ENCODE peak calls at places on chromosomes 13 and 19, in seven cellular contexts. U is ovary, P is brain microvascular endothelial cell, M is left lung, R is neural progenitor cell, G is heart left ventricle, E is tibial nerve. Z is an unnamed sample.

GRCh38 chr13:42836930-42837329 is 55.5 kb downstream of the FAM216B start:
- DNase-seq in U (peak), P (peak), M (no peak), R (peak), G (no peak), E (no peak), Z (no peak)

GRCh38 chr19:49111218-49111998 is 2.8 kb upstream of the LIN7B start:
- DNase-seq in U (no peak), P (no peak), M (no peak), R (no peak), G (no peak), E (no peak), Z (no peak)

GRCh38 chr19:38729653-38730469 is 14.4 kb downstream of the CAPN12 start:
- DNase-seq in U (peak), P (peak), M (peak), R (peak), G (peak), E (no peak), Z (peak)

GRCh38 chr13:20198781-20199180 is 6.0 kb upstream of the GJB2 start:
- DNase-seq in U (no peak), P (no peak), M (no peak), R (no peak), G (no peak), E (no peak), Z (no peak)

GRCh38 chr19:36040495-36040894 is 7.8 kb upstream of the CLIP3 start:
- DNase-seq in U (no peak), P (no peak), M (no peak), R (no peak), G (no peak), E (no peak), Z (no peak)

GRCh38 chr13:74288361-74288911 is 154.2 kb upstream of the KLF12 start:
- DNase-seq in U (no peak), P (no peak), M (no peak), R (peak), G (peak), E (no peak), Z (no peak)

GRCh38 chr13:97223711-97224461 is 1.8 kb downstream of the MBNL2 start:
- DNase-seq in U (peak), P (peak), M (peak), R (peak), G (peak), E (no peak), Z (no peak)

GRCh38 chr13:98958443-98958794 is 19.4 kb downstream of the DOCK9 start:
- DNase-seq in U (no peak), P (no peak), M (no peak), R (no peak), G (no peak), E (no peak), Z (no peak)

GRCh38 chr19:13537454-13537853 is 31.2 kb upstream of the CACNA1A start:
- DNase-seq in U (no peak), P (no peak), M (no peak), R (peak), G (no peak), E (no peak), Z (no peak)

GRCh38 chr13:27450921-27451461 is 627 bp upstream of the MTIF3 start:
- DNase-seq in U (peak), P (peak), M (peak), R (peak), G (peak), E (no peak), Z (no peak)

GRCh38 chr19:5321851-5322681 is 18.5 kb downstream of the PTPRS start:
- DNase-seq in U (no peak), P (no peak), M (no peak), R (peak), G (peak), E (no peak), Z (no peak)

GRCh38 chr13:50357136-50357535 is 341.9 kb downstream of the KCNRG start:
- DNase-seq in U (no peak), P (no peak), M (no peak), R (no peak), G (no peak), E (no peak), Z (no peak)

GRCh38 chr19:10256551-10256950 is 4.5 kb downstream of the MRPL4 start:
- DNase-seq in U (no peak), P (no peak), M (no peak), R (no peak), G (no peak), E (no peak), Z (no peak)

GRCh38 chr13:77544365-77544764 is 8.9 kb downstream of the SCEL start:
- DNase-seq in U (peak), P (peak), M (peak), R (no peak), G (peak), E (peak), Z (no peak)

GRCh38 chr13:49308104-49308875 is 60.6 kb downstream of the CDADC1 start:
- DNase-seq in U (peak), P (peak), M (peak), R (no peak), G (peak), E (peak), Z (no peak)

GRCh38 chr19:51181913-51182419 is 39.9 kb downstream of the SIGLEC7 start:
- DNase-seq in U (peak), P (no peak), M (no peak), R (peak), G (no peak), E (no peak), Z (no peak)

GRCh38 chr13:44806841-44807240 is 182.4 kb downstream of the NUFIP1 start:
- DNase-seq in U (no peak), P (no peak), M (no peak), R (no peak), G (no peak), E (no peak), Z (no peak)

GRCh38 chr13:92158335-92158734 is 759.9 kb downstream of the GPC5 start:
- DNase-seq in U (no peak), P (peak), M (no peak), R (no peak), G (no peak), E (no peak), Z (no peak)

GRCh38 chr19:29497686-29498436 is 27.9 kb upstream of the VSTM2B start:
- DNase-seq in U (no peak), P (no peak), M (peak), R (no peak), G (no peak), E (no peak), Z (no peak)

GRCh38 chr19:4597975-4598671 is 38.6 kb upstream of the SEMA6B start:
- DNase-seq in U (no peak), P (peak), M (no peak), R (peak), G (no peak), E (no peak), Z (peak)

GRCh38 chr13:109165417-109165904 is 536.0 kb downstream of the MYO16 start:
- DNase-seq in U (no peak), P (no peak), M (no peak), R (no peak), G (no peak), E (no peak), Z (no peak)

GRCh38 chr13:110456550-110456949 is 105.0 kb downstream of the RAB20 start:
- DNase-seq in U (no peak), P (no peak), M (no peak), R (no peak), G (no peak), E (no peak), Z (no peak)

GRCh38 chr13:46010148-46010547 is 42.4 kb downstream of the ZC3H13 start:
- DNase-seq in U (no peak), P (no peak), M (no peak), R (peak), G (no peak), E (no peak), Z (no peak)

GRCh38 chr13:20814224-20814910 is 40.6 kb upstream of the EEF1AKMT1 start:
- DNase-seq in U (peak), P (peak), M (peak), R (no peak), G (peak), E (peak), Z (no peak)

GRCh38 chr13:101514695-101515275 is 62.3 kb downstream of the ITGBL1 start:
- DNase-seq in U (no peak), P (peak), M (no peak), R (peak), G (peak), E (no peak), Z (no peak)

GRCh38 chr19:14383898-14384669 is 2.8 kb downstream of the ADGRE5 start:
- DNase-seq in U (no peak), P (peak), M (peak), R (no peak), G (peak), E (no peak), Z (no peak)

GRCh38 chr13:45932611-45933182 is 81.1 kb upstream of the SIAH3 start:
- DNase-seq in U (no peak), P (no peak), M (no peak), R (no peak), G (no peak), E (no peak), Z (no peak)

GRCh38 chr13:21625366-21625765 is 21.4 kb upstream of the MICU2 start:
- DNase-seq in U (no peak), P (peak), M (no peak), R (no peak), G (no peak), E (no peak), Z (no peak)

GRCh38 chr13:103539265-103539664 is 473.0 kb upstream of the SLC10A2 start:
- DNase-seq in U (no peak), P (no peak), M (no peak), R (peak), G (peak), E (no peak), Z (no peak)
- TF ChIP-seq CTCF in U (no peak), P (no peak), M (no peak), R (peak), G (no peak), E (no peak), Z (no peak)

DNA sequence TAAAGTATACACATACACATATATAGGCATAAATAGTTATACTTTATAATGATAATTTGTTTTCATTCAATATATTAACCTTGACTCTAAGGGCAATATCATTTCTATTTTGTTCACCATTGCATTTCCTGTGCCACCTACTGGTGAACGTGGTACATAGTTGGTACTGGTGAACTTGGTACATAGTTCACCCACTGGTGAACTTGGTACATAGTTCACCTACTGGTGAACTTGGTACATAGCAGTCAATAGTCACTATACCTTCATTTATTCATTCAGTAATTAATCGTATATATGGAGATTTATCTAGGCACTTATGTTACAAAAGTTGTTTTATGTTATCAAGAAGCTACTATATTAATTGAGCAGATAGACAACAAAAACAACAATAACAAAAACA is 172.6 kb upstream of the ATXN8OS start:
- DNase-seq in U (no peak), P (no peak), M (no peak), R (no peak), G (no peak), E (no peak), Z (no peak)
- TF ChIP-seq CTCF in U (no peak), P (peak), M (no peak), R (peak), G (no peak), E (no peak), Z (peak)

GRCh38 chr13:31199849-31200635 is at the start of gene B3GLCT:
- DNase-seq in U (peak), P (peak), M (peak), R (peak), G (peak), E (peak), Z (peak)
- TF ChIP-seq CTCF in U (peak), P (peak), M (peak), R (peak), G (peak), E (peak), Z (peak)

DNA sequence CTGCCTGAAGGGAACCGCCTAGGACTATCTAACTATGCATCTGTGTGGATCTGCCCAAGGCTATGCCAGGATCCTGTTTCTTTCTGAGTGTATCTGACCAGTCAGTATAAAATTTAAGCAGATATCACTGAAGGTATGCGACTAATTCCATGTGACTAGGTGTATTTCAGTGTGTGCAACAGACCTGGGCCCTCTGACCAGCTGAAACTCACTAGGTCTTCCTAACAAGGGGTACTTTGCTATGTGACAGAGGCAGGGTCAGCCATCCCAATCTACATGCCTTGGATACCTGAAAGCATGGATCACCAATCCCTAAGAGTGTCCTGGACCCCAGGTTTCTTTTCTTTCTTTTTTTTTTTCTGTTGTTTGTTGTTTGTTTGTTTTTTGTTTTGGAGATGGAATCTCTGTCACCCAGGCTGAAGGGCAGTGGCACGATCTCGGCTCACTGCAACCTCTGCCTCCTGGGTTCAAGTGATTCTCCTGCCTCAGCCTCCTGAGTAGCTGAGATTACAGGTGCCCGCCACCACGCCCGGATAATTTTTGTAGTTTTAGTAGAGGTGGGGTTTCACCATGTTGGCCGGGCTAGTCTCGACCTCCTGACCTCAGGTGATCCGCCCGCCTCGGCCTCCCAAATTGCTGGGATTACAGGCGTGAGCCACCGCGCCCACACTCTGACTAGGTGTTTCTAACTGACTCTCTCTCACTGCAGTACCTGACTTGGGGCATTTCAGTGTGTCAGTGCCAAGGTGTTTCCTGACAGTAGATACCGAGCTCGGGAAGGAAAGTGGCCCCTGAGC is 43.5 kb downstream of the FCGBP start:
- DNase-seq in U (no peak), P (no peak), M (no peak), R (no peak), G (no peak), E (no peak), Z (no peak)
- TF ChIP-seq CTCF in U (no peak), P (no peak), M (no peak), R (no peak), G (no peak), E (no peak), Z (no peak)

GRCh38 chr19:17677002-17677401 is 11.2 kb downstream of the UNC13A start:
- DNase-seq in U (no peak), P (no peak), M (no peak), R (peak), G (no peak), E (no peak), Z (no peak)

GRCh38 chr19:17673937-17674799 is 14.0 kb downstream of the UNC13A start:
- DNase-seq in U (no peak), P (no peak), M (no peak), R (no peak), G (no peak), E (no peak), Z (no peak)

GRCh38 chr19:17679526-17680234 is 8.5 kb downstream of the UNC13A start:
- DNase-seq in U (no peak), P (no peak), M (no peak), R (peak), G (no peak), E (no peak), Z (no peak)

GRCh38 chr19:17678836-17679235 is 9.3 kb downstream of the UNC13A start:
- DNase-seq in U (no peak), P (no peak), M (no peak), R (no peak), G (no peak), E (no peak), Z (no peak)

GRCh38 chr19:17676295-17676694 is 11.9 kb downstream of the UNC13A start:
- DNase-seq in U (no peak), P (no peak), M (no peak), R (no peak), G (no peak), E (no peak), Z (no peak)
- TF ChIP-seq CTCF in U (no peak), P (no peak), M (no peak), R (no peak), G (no peak), E (no peak), Z (no peak)

DNA sequence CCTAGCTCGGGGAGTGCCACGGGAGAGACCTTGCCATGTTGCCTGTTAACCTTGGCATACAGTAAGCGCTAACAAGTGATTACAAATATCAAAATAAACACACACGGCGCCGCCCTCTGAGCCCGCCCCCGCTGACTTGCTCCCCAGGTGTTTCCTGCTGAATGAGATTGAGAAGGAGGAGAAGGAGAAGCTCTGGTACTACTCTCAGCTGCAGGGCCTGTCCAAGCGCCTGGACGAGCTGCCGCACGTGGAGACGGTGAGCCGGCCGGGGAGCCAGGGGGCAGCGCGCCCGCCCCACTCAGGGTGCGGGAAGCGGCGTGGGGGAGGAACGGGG is 5.0 kb downstream of the APC2 start:
- DNase-seq in U (no peak), P (no peak), M (no peak), R (no peak), G (no peak), E (no peak), Z (no peak)
- TF ChIP-seq CTCF in U (no peak), P (no peak), M (no peak), R (no peak), G (no peak), E (no peak), Z (no peak)

GRCh38 chr19:42246143-42246868 is 3.9 kb upstream of the GSK3A start:
- DNase-seq in U (peak), P (peak), M (peak), R (peak), G (peak), E (peak), Z (no peak)
- TF ChIP-seq CTCF in U (peak), P (peak), M (peak), R (peak), G (peak), E (peak), Z (peak)

GRCh38 chr19:44587863-44588752 is 25.3 kb upstream of the IGSF23 start:
- DNase-seq in U (no peak), P (peak), M (no peak), R (no peak), G (no peak), E (no peak), Z (no peak)
- TF ChIP-seq CTCF in U (no peak), P (peak), M (no peak), R (no peak), G (no peak), E (no peak), Z (no peak)

Z was measured in D721Med.